ENCODE peak calls at places on chromosomes 12 and 14, in nine cellular contexts. D is A549; S is lung; R is skeletal muscle cell; X is activated naive CD8-positive, alpha-beta T cell treated with anti-CD3 and anti-CD28 coated beads, Interleukin-2, amount 50 U/mL, for 24 hours; G is NCI-H2081; I is cardiac fibroblast; Y is central memory CD8-positive, alpha-beta T cell; U is DMS 273 treated with DMSO at 0.1 percent for 48 hours. K is an unnamed sample.

GRCh38 chr12:40946612-40947194 is 241.4 kb upstream of the PDZRN4 start:
- DNase-seq in S (no peak), I (peak), D (peak), U (no peak), G (peak), Y (no peak), R (no peak), X (no peak), K (no peak)

GRCh38 chr12:95908573-95908972 is 33.8 kb downstream of the CCDC38 start:
- DNase-seq in X (no peak), D (no peak), G (no peak), R (peak), S (no peak), U (no peak), I (peak), Y (no peak), K (no peak)

GRCh38 chr12:62215506-62215905 is 44.7 kb upstream of the USP15 start:
- DNase-seq in I (peak), G (no peak), U (no peak), Y (no peak), R (no peak), S (no peak), X (no peak), D (no peak), K (no peak)

GRCh38 chr12:30797689-30798088 is 42.9 kb upstream of the CAPRIN2 start:
- DNase-seq in X (no peak), G (no peak), I (peak), S (no peak), D (no peak), R (no peak), Y (no peak), U (no peak), K (no peak)

GRCh38 chr12:71848212-71848611 is 8.7 kb downstream of the TBC1D15 start:
- DNase-seq in I (no peak), D (no peak), S (no peak), X (no peak), G (no peak), Y (no peak), U (no peak), R (no peak), K (no peak)

GRCh38 chr12:109795023-109795422 is 38.2 kb downstream of the TRPV4 start:
- DNase-seq in D (no peak), G (no peak), U (no peak), I (peak), R (no peak), X (no peak), Y (no peak), S (no peak), K (no peak)

GRCh38 chr12:4379410-4379809 is at the start of gene FGF23:
- DNase-seq in R (peak), Y (no peak), D (no peak), I (peak), S (no peak), X (no peak), U (no peak), G (no peak), K (no peak)

GRCh38 chr14:91038439-91038838 is 22.0 kb downstream of the RPS6KA5 start:
- DNase-seq in S (no peak), Y (no peak), R (peak), D (no peak), X (no peak), I (peak), G (no peak), U (no peak), K (no peak)

GRCh38 chr12:108996320-108996719 is 24.5 kb downstream of the SVOP start:
- DNase-seq in R (no peak), G (no peak), D (no peak), I (no peak), X (no peak), U (no peak), Y (no peak), S (no peak), K (no peak)

GRCh38 chr14:37655418-37655817 is 60.0 kb downstream of the TTC6 start:
- DNase-seq in D (peak), S (no peak), U (no peak), Y (no peak), I (peak), R (no peak), X (no peak), G (no peak), K (no peak)

GRCh38 chr14:77085538-77085937 is 12.5 kb upstream of the CIPC start:
- DNase-seq in D (no peak), I (no peak), S (no peak), Y (no peak), U (no peak), G (no peak), X (no peak), R (no peak), K (no peak)

GRCh38 chr12:122558721-122559641 is 31.9 kb downstream of the KNTC1 start:
- DNase-seq in R (no peak), Y (no peak), X (no peak), D (no peak), I (no peak), G (no peak), U (no peak), S (no peak), K (no peak)

GRCh38 chr12:51087818-51088217 is 4.4 kb upstream of the CSRNP2 start:
- DNase-seq in R (no peak), Y (no peak), U (no peak), G (no peak), X (peak), D (no peak), I (no peak), S (no peak), K (no peak)

GRCh38 chr14:54312166-54312801 is 84.5 kb upstream of the CDKN3 start:
- DNase-seq in Y (no peak), G (no peak), I (peak), S (no peak), R (peak), U (no peak), X (no peak), D (peak), K (no peak)

GRCh38 chr12:56900583-56900982 is 33.6 kb downstream of the SDR9C7 start:
- DNase-seq in S (no peak), R (no peak), Y (no peak), X (no peak), I (peak), G (no peak), D (peak), U (no peak), K (no peak)

GRCh38 chr14:24473211-24473610 is 30.6 kb upstream of the SDR39U1 start:
- DNase-seq in I (no peak), X (no peak), S (no peak), D (no peak), R (no peak), U (no peak), G (no peak), Y (no peak), K (no peak)

GRCh38 chr14:89648510-89648909 is 231.5 kb upstream of the FOXN3 start:
- DNase-seq in D (no peak), X (no peak), G (no peak), Y (no peak), U (no peak), I (peak), S (no peak), R (no peak), K (no peak)

GRCh38 chr12:56721721-56722120 is 3.4 kb downstream of the NACA start:
- DNase-seq in S (no peak), U (no peak), Y (no peak), D (no peak), R (no peak), I (no peak), G (no peak), X (no peak), K (no peak)

GRCh38 chr12:130240831-130241590 is 78.7 kb downstream of the FZD10 start:
- DNase-seq in R (no peak), U (no peak), G (no peak), X (no peak), S (no peak), I (no peak), D (no peak), Y (no peak), K (no peak)

GRCh38 chr14:104245075-104245474 is 106.7 kb downstream of the KIF26A start:
- DNase-seq in X (no peak), S (no peak), R (no peak), Y (no peak), D (no peak), G (no peak), U (no peak), I (no peak), K (no peak)

GRCh38 chr12:42270596-42270995 is 32.5 kb upstream of the YAF2 start:
- DNase-seq in U (no peak), I (no peak), S (no peak), X (no peak), G (no peak), Y (no peak), R (no peak), D (no peak), K (no peak)

GRCh38 chr14:55430024-55430690 is 10.3 kb downstream of the TBPL2 start:
- DNase-seq in S (peak), I (peak), U (peak), Y (no peak), R (peak), D (peak), G (peak), X (peak), K (no peak)

GRCh38 chr14:102568115-102568614 is 24.3 kb upstream of the RCOR1 start:
- DNase-seq in G (no peak), X (peak), D (peak), U (no peak), Y (no peak), I (no peak), R (no peak), S (peak), K (no peak)

GRCh38 chr12:99235381-99235780 is 412.2 kb upstream of the GARIN6 start:
- DNase-seq in R (no peak), Y (no peak), G (no peak), I (no peak), D (no peak), U (no peak), S (no peak), X (no peak), K (no peak)